ENCODE peak calls at places on chromosomes 12 and 14, in nine cellular contexts. K is astrocyte, Y is H9, U is GM23338, R is mammary epithelial cell, F is neural progenitor cell, J is endothelial cell of umbilical vein, B is hepatocyte, H is IMR-90. X is an unnamed sample.
A peak's percentile ranks its signal among the peaks of the same experiment; 100 is the strongest.

GRCh38 chr12:32134144-32134888 is 27.7 kb downstream of the BICD1 start:
- DNase-seq in K (peak; percentile 94), Y (no peak), U (peak; percentile 50), R (peak; percentile 52), F (no peak), J (peak; percentile 49), B (no peak), H (peak; percentile 83), X (no peak)

GRCh38 chr12:48814313-48815280 is 3.7 kb upstream of the CACNB3 start:
- DNase-seq in K (peak; percentile 38), Y (peak; percentile 83), U (peak; percentile 83), R (peak; percentile 73), F (peak; percentile 90), J (peak; percentile 73), B (peak; percentile 94), H (peak; percentile 75), X (peak; percentile 98)

GRCh38 chr12:132040906-132041606 is 91.3 kb downstream of the EP400 start:
- DNase-seq in K (no peak), Y (no peak), U (no peak), R (no peak), F (no peak), J (no peak), B (no peak), H (no peak), X (peak; percentile 35)

GRCh38 chr14:29274890-29275651 is 508.5 kb downstream of the FOXG1 start:
- DNase-seq in K (no peak), Y (no peak), U (no peak), R (no peak), F (no peak), J (no peak), B (no peak), H (no peak), X (no peak)

GRCh38 chr12:57063991-57064725 is 14.2 kb upstream of the MYO1A start:
- DNase-seq in K (no peak), Y (no peak), U (no peak), R (peak; percentile 21), F (no peak), J (no peak), B (no peak), H (peak; percentile 41), X (no peak)

GRCh38 chr12:113292091-113292490 is 42.8 kb downstream of the SLC8B1 start:
- DNase-seq in K (peak; percentile 29), Y (no peak), U (no peak), R (no peak), F (no peak), J (no peak), B (no peak), H (peak; percentile 76), X (peak; percentile 95)

GRCh38 chr12:111298583-111299436 is 70.1 kb downstream of the PHETA1 start:
- DNase-seq in K (peak; percentile 15), Y (peak; percentile 88), U (peak; percentile 91), R (peak; percentile 22), F (peak; percentile 87), J (peak; percentile 41), B (peak; percentile 82), H (peak; percentile 31), X (peak; percentile 95)

GRCh38 chr12:90299121-90299520 is 590.5 kb upstream of the ATP2B1 start:
- DNase-seq in K (no peak), Y (no peak), U (no peak), R (no peak), F (no peak), J (peak; percentile 20), B (no peak), H (no peak), X (no peak)

GRCh38 chr14:64704743-64705405 is 650 bp downstream of the PLEKHG3 start:
- DNase-seq in K (no peak), Y (no peak), U (no peak), R (no peak), F (peak; percentile 47), J (no peak), B (peak; percentile 52), H (peak; percentile 15), X (peak; percentile 81)

GRCh38 chr14:51666831-51667230 is 15.1 kb downstream of the FRMD6 start:
- DNase-seq in K (no peak), Y (no peak), U (no peak), R (no peak), F (no peak), J (no peak), B (no peak), H (no peak), X (no peak)

GRCh38 chr12:76890407-76891143 is 11.8 kb upstream of the CSRP2 start:
- DNase-seq in K (no peak), Y (no peak), U (no peak), R (peak; percentile 72), F (no peak), J (no peak), B (peak; percentile 63), H (no peak), X (no peak)

GRCh38 chr12:101671157-101671791 is 26.2 kb upstream of the CHPT1 start:
- DNase-seq in K (no peak), Y (no peak), U (no peak), R (no peak), F (no peak), J (no peak), B (no peak), H (no peak), X (no peak)

GRCh38 chr14:68140111-68140741 is 320.6 kb downstream of the RAD51B start:
- DNase-seq in K (peak; percentile 100), Y (no peak), U (peak; percentile 49), R (peak; percentile 99), F (peak; percentile 47), J (peak; percentile 86), B (peak; percentile 90), H (peak; percentile 99), X (peak; percentile 45)

GRCh38 chr12:89539425-89540117 is 13.7 kb upstream of the POC1B start:
- DNase-seq in K (no peak), Y (no peak), U (no peak), R (no peak), F (no peak), J (no peak), B (no peak), H (no peak), X (no peak)

GRCh38 chr14:82341386-82341785 is 807.7 kb upstream of the SEL1L start:
- DNase-seq in K (no peak), Y (no peak), U (no peak), R (no peak), F (no peak), J (no peak), B (no peak), H (no peak), X (no peak)

GRCh38 chr12:31724597-31724996 is 4.2 kb downstream of the AMN1 start:
- DNase-seq in K (no peak), Y (no peak), U (no peak), R (no peak), F (peak; percentile 24), J (no peak), B (no peak), H (no peak), X (no peak)

GRCh38 chr14:22566845-22567244 is 22.2 kb downstream of the DAD1 start:
- DNase-seq in K (no peak), Y (no peak), U (no peak), R (no peak), F (no peak), J (peak; percentile 41), B (no peak), H (no peak), X (no peak)

GRCh38 chr14:71692496-71692895 is 239.7 kb upstream of the RGS6 start:
- DNase-seq in K (peak; percentile 74), Y (no peak), U (no peak), R (no peak), F (no peak), J (peak; percentile 72), B (no peak), H (peak; percentile 69), X (peak; percentile 76)

DNA sequence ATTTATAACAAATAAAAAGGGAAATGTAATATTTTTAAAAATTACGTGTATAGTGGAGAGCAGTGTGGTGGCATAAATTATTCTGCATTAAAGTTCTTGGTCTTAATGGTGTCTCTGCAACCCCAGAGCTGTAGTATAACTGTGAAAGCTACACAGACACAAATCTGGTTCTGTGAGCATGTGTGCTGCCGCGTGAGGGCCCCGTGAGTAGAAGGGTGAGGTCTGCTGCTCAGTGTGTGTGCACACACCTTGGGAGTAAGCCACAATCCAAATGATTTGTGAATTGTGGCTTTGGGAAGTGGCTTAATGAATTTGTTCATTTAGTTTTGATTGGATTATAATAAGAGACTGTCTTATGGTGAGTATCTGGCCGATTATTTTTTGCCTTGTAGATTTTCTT is 16.8 kb downstream of the PELI2 start:
- DNase-seq in K (no peak), Y (no peak), U (no peak), R (no peak), F (no peak), J (no peak), B (no peak), H (no peak), X (no peak)
- H4K20me1 ChIP-seq in K (peaks cover 63% of the 10 kb centered on the region), Y (no peaks in the 10 kb centered on the region), U (peaks cover 4% of the 10 kb centered on the region), R (no peaks in the 10 kb centered on the region), F (peaks cover 100% of the 10 kb centered on the region), J (peaks cover 4% of the 10 kb centered on the region), B (peaks cover 37% of the 10 kb centered on the region), H (peaks cover 55% of the 10 kb centered on the region), X (no peaks in the 10 kb centered on the region)

GRCh38 chr14:73750161-73750901 is 36.1 kb upstream of the PNMA1 start:
- DNase-seq in K (no peak), Y (peak; percentile 27), U (no peak), R (no peak), F (no peak), J (no peak), B (no peak), H (no peak), X (peak; percentile 22)
- H4K20me1 ChIP-seq in K (peaks cover 99% of the 10 kb centered on the region), Y (peaks cover 2% of the 10 kb centered on the region), U (peaks cover 13% of the 10 kb centered on the region), R (no peaks in the 10 kb centered on the region), F (peaks cover 9% of the 10 kb centered on the region), J (no peaks in the 10 kb centered on the region), B (peaks cover 100% of the 10 kb centered on the region), H (peaks cover 99% of the 10 kb centered on the region), X (peaks cover 90% of the 10 kb centered on the region)

GRCh38 chr12:68638171-68638570 is 27.5 kb downstream of the RAP1B start:
- DNase-seq in K (no peak), Y (no peak), U (no peak), R (no peak), F (no peak), J (no peak), B (no peak), H (no peak), X (no peak)

GRCh38 chr12:68636268-68636667 is 25.6 kb downstream of the RAP1B start:
- DNase-seq in K (peak; percentile 76), Y (no peak), U (no peak), R (peak; percentile 71), F (no peak), J (no peak), B (peak; percentile 32), H (peak; percentile 80), X (no peak)

GRCh38 chr12:68639396-68639767 is 28.7 kb downstream of the RAP1B start:
- DNase-seq in K (no peak), Y (no peak), U (no peak), R (no peak), F (no peak), J (no peak), B (no peak), H (no peak), X (no peak)

GRCh38 chr12:68641138-68641537 is 30.4 kb downstream of the RAP1B start:
- DNase-seq in K (no peak), Y (no peak), U (no peak), R (peak; percentile 28), F (no peak), J (no peak), B (no peak), H (no peak), X (no peak)

GRCh38 chr12:68638721-68639395 is 28.2 kb downstream of the RAP1B start:
- DNase-seq in K (peak; percentile 59), Y (no peak), U (no peak), R (no peak), F (no peak), J (no peak), B (no peak), H (no peak), X (no peak)
- H4K20me1 ChIP-seq in K (peaks cover 83% of the 10 kb centered on the region), Y (no peaks in the 10 kb centered on the region), U (peaks cover 49% of the 10 kb centered on the region), R (peaks cover 2% of the 10 kb centered on the region), F (peaks cover 35% of the 10 kb centered on the region), J (peaks cover 7% of the 10 kb centered on the region), B (peaks cover 96% of the 10 kb centered on the region), H (peaks cover 84% of the 10 kb centered on the region), X (peaks cover 75% of the 10 kb centered on the region)

GRCh38 chr12:124503305-124503704 is 64.1 kb downstream of the NCOR2 start:
- DNase-seq in K (no peak), Y (no peak), U (no peak), R (no peak), F (no peak), J (no peak), B (no peak), H (no peak), X (no peak)
- H4K20me1 ChIP-seq in K (peaks cover 100% of the 10 kb centered on the region), Y (no peaks in the 10 kb centered on the region), U (peaks cover 13% of the 10 kb centered on the region), R (no peaks in the 10 kb centered on the region), F (peaks cover 88% of the 10 kb centered on the region), J (no peaks in the 10 kb centered on the region), B (peaks cover 70% of the 10 kb centered on the region), H (peaks cover 98% of the 10 kb centered on the region), X (peaks cover 95% of the 10 kb centered on the region)